ENCODE peak calls at places on chromosome 3, in nine cellular contexts. P is NB4, Q is A549, O is choroid plexus epithelial cell, Z is bronchial epithelial cell, L is lower lobe of right lung, V is mucosa of descending colon, R is testis, J is fibroblast of mammary gland. M is an unnamed sample.

GRCh38 chr3:101195951-101196713 is 124.2 kb downstream of the IMPG2 start:
- DNase-seq in P (peak; percentile 13), Q (peak; percentile 28), O (peak; percentile 80), Z (peak; percentile 77), L (no peak), V (no peak), R (no peak), J (peak; percentile 82), M (no peak)

GRCh38 chr3:127816783-127817182 is 5.5 kb downstream of the MGLL start:
- DNase-seq in P (no peak), Q (no peak), O (no peak), Z (peak; percentile 31), L (no peak), V (no peak), R (no peak), J (no peak), M (no peak)

GRCh38 chr3:49411550-49411967 is 217 bp downstream of the RHOA start:
- DNase-seq in P (peak; percentile 74), Q (no peak), O (no peak), Z (no peak), L (peak; percentile 84), V (peak; percentile 83), R (peak; percentile 46), J (no peak), M (no peak)

GRCh38 chr3:127730666-127731294 is 58.0 kb downstream of the ABTB1 start:
- DNase-seq in P (no peak), Q (no peak), O (no peak), Z (no peak), L (no peak), V (no peak), R (no peak), J (no peak), M (no peak)

GRCh38 chr3:194365978-194366490 is 3.5 kb downstream of the LRRC15 start:
- DNase-seq in P (no peak), Q (no peak), O (no peak), Z (no peak), L (no peak), V (no peak), R (no peak), J (no peak), M (peak; percentile 35)

GRCh38 chr3:8052599-8053185 is 448.9 kb upstream of the LMCD1 start:
- DNase-seq in P (no peak), Q (no peak), O (peak; percentile 9), Z (no peak), L (no peak), V (no peak), R (peak; percentile 68), J (peak; percentile 40), M (no peak)

GRCh38 chr3:184129012-184129411 is 6.1 kb upstream of the EIF2B5 start:
- DNase-seq in P (peak; percentile 54), Q (no peak), O (peak; percentile 66), Z (peak; percentile 52), L (peak; percentile 65), V (no peak), R (peak; percentile 56), J (peak; percentile 58), M (peak; percentile 79)

GRCh38 chr3:31305324-31305723 is 227.4 kb upstream of the STT3B start:
- DNase-seq in P (no peak), Q (no peak), O (no peak), Z (no peak), L (no peak), V (no peak), R (no peak), J (no peak), M (no peak)

DNA sequence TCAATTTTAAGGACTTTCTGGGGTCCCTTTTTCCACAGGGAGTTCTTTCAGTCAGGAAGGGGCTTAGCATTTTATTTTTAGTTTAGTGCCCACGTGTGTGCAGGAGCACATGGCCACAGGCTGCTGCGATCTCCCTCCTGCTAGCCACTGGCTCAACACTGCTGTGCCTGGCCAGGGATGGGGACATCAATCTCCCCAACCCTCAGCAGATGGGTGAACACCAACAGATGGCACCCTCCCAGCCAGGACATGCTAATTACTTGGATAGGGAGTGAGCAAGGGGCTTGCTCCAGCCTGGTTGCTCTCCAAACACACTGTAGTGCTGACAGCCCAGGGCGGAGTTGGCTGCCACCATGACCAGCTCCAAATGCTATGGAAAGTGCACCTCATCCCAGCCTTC is 7.4 kb upstream of the RIOX2 start:
- DNase-seq in P (no peak), Q (no peak), O (no peak), Z (no peak), L (no peak), V (no peak), R (no peak), J (no peak), M (no peak)
- H3K4me3 ChIP-seq in P (no peak overlapping the region), Q (no peak overlapping the region), O (no peak overlapping the region), Z (no peak overlapping the region), L (no peak overlapping the region), V (no peak overlapping the region), R (no peak overlapping the region), J (no peak overlapping the region), M (no peak overlapping the region)

DNA sequence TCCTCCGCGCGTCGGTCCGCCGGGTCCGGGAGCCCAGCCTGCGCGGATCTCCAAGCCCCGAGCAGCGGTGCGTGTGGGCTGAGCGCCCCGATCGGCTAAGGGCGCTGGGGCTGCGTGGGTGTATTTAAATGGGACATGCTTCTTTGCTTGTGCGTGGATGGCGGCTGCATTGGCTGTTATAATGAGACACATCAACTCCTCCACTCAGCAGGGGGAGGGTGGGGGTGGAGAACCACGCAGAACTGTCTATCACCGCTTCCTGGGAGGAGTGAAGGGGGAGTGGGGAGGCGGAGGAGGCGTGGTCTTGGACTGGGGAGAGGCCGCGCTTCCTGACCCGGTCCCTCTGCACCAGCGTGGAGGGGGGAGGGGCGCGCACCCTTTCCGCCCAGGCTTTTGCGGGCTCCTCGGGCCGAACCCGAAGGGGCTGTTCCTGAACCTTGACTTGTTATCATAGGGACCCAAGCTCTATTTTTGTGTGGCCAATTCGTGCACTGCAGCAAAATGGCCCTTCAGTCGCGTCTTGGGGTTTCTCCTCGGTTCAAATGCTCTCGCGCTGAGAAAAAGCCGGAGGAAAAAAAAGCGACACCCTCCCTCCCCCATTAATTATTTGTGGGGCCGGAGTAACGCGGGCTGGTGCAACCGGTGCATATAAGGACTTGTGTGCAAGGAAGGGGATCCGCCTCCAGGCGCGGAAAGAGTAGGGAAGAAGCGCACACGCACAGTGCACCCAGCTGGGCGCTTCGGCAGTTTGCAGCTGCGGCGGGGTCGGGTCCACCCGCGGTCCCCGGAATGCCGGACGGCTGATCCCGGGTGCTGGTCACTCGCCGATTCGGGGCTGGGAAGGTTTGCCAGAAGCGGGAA is at the start of gene TNIK:
- DNase-seq in P (peak; percentile 97), Q (peak; percentile 81), O (peak; percentile 95), Z (peak; percentile 74), L (peak; percentile 95), V (peak; percentile 97), R (peak; percentile 98), J (peak; percentile 79), M (peak; percentile 94)
- TF ChIP-seq CTCF in P (no peak), Q (no peak), O (peak; percentile 38), Z (no peak), L (peak; percentile 17), V (no peak), R (no peak), J (no peak), M (peak; percentile 20)

GRCh38 chr3:12892840-12893189 is 51.5 kb upstream of the RPL32 start:
- DNase-seq in P (no peak), Q (no peak), O (no peak), Z (no peak), L (no peak), V (no peak), R (no peak), J (no peak), M (peak; percentile 62)

GRCh38 chr3:12890610-12891390 is 49.4 kb upstream of the RPL32 start:
- DNase-seq in P (no peak), Q (no peak), O (no peak), Z (no peak), L (no peak), V (peak; percentile 40), R (no peak), J (no peak), M (peak; percentile 61)

GRCh38 chr3:12891985-12892839 is 50.8 kb upstream of the RPL32 start:
- DNase-seq in P (peak; percentile 64), Q (peak; percentile 62), O (peak; percentile 77), Z (peak; percentile 51), L (peak; percentile 53), V (no peak), R (peak; percentile 63), J (peak; percentile 71), M (peak; percentile 97)

GRCh38 chr3:12893247-12893646 is 51.9 kb upstream of the RPL32 start:
- DNase-seq in P (no peak), Q (no peak), O (no peak), Z (peak; percentile 23), L (no peak), V (no peak), R (no peak), J (peak; percentile 5), M (peak; percentile 34)

DNA sequence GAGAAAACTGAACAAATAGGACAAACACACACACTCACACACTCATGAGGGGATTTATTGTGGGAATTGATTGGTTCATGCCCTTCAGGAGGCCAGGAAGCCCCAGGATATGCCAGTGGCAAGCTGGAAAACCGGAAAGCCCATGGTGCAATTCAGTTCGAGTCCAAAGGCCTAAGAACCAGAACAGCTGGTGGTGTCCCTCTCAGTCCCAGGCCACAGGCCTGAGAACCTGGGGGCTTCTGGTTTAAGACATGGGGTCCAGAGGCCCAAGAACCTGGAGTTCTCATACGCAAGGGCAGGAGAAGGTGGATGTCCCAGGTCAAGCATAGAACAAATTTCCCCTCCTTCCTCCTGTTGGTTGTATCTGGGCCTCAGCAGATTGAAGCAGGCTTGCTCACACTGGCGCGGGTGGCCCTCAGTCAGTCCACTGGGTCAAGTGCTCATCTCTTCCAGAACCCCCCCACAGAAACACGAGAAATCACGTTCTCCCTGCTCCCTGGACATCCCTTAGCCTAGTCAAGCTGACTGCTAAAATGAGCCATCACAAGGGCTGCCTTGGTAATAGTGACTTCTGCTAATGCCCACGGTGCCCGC is 50.1 kb upstream of the RPL32 start:
- DNase-seq in P (no peak), Q (no peak), O (no peak), Z (no peak), L (no peak), V (peak; percentile 12), R (no peak), J (no peak), M (peak; percentile 62)
- H3K4me3 ChIP-seq in P (no peak overlapping the region), Q (no peak overlapping the region), O (peak overlapping the region; percentile 30), Z (no peak overlapping the region), L (peak overlapping the region; percentile 22), V (no peak overlapping the region), R (no peak overlapping the region), J (no peak overlapping the region), M (peak overlapping the region; percentile 65)

GRCh38 chr3:57647292-57647940 is 45.5 kb downstream of the DENND6A start:
- DNase-seq in P (no peak), Q (no peak), O (no peak), Z (peak; percentile 5), L (no peak), V (no peak), R (no peak), J (no peak), M (no peak)

GRCh38 chr3:57652203-57652602 is 40.7 kb downstream of the DENND6A start:
- DNase-seq in P (no peak), Q (no peak), O (peak; percentile 23), Z (no peak), L (no peak), V (no peak), R (no peak), J (no peak), M (no peak)

DNA sequence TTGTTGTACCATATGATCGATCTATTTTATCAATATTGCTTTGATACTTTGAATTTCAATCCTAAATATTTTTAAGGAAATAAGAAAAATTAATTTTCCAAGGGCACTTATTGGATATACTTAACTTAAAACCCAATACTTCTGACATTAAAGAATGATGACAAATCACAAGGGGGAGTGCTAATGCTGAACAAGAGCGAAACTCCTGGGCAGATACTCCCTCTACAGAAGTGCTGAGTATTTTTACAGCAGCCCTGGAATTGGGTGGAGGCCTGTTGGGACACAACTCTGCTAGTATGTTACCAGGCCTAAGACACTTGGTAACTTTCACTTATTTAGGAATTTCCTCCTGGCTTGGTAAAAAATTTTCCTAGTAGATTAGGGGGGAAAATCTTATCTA is 46.2 kb downstream of the DENND6A start:
- DNase-seq in P (peak; percentile 23), Q (peak; percentile 3), O (peak; percentile 82), Z (peak; percentile 79), L (no peak), V (no peak), R (peak; percentile 50), J (peak; percentile 58), M (peak; percentile 89)
- TF ChIP-seq CTCF in P (no peak), Q (peak; percentile 24), O (peak; percentile 53), Z (peak; percentile 25), L (no peak), V (no peak), R (no peak), J (peak; percentile 24), M (peak; percentile 33)

M was measured in osteoblast.